ENCODE peak calls at places on chromosomes 1 and 21, in six cellular contexts. Q, I, X, D, A and L are unnamed samples.

GRCh38 chr1:44332505-44332904 is 22.6 kb downstream of the ERI3 start:
- DNase-seq in Q (no peak), I (no peak), X (no peak), D (no peak), A (no peak), L (no peak)

GRCh38 chr1:206907304-206907991 is 10.2 kb downstream of the IL24 start:
- DNase-seq in Q (peak; percentile 77), I (peak; percentile 91), X (no peak), D (no peak), A (no peak), L (no peak)

GRCh38 chr1:207647966-207648906 is 3.3 kb downstream of the CR1L start:
- DNase-seq in Q (no peak), I (no peak), X (no peak), D (no peak), A (no peak), L (no peak)

GRCh38 chr21:42220138-42220701 is 1.3 kb downstream of the ABCG1 start:
- DNase-seq in Q (peak; percentile 92), I (peak; percentile 69), X (peak; percentile 82), D (no peak), A (peak; percentile 76), L (peak; percentile 86)

GRCh38 chr1:85581138-85581801 is 709 bp downstream of the CCN1 start:
- DNase-seq in Q (peak; percentile 85), I (peak; percentile 59), X (peak; percentile 69), D (no peak), A (peak; percentile 80), L (peak; percentile 90)

GRCh38 chr1:119040906-119041305 is 52.8 kb upstream of the TBX15 start:
- DNase-seq in Q (no peak), I (no peak), X (peak; percentile 68), D (no peak), A (peak; percentile 10), L (peak; percentile 71)

GRCh38 chr1:86018311-86018923 is 138.2 kb downstream of the COL24A1 start:
- DNase-seq in Q (no peak), I (no peak), X (peak; percentile 23), D (no peak), A (no peak), L (peak; percentile 51)

GRCh38 chr1:71565267-71565666 is 484.4 kb upstream of the ZRANB2 start:
- DNase-seq in Q (no peak), I (no peak), X (peak; percentile 83), D (no peak), A (no peak), L (no peak)

GRCh38 chr1:39816431-39817090 is 27.9 kb upstream of the BMP8B start:
- DNase-seq in Q (peak; percentile 86), I (peak; percentile 81), X (peak; percentile 91), D (peak; percentile 44), A (peak; percentile 77), L (peak; percentile 72)

GRCh38 chr1:166811691-166812090 is 27.6 kb upstream of the POGK start:
- DNase-seq in Q (no peak), I (no peak), X (peak; percentile 34), D (no peak), A (no peak), L (peak; percentile 10)

GRCh38 chr1:76868916-76869315 is 1.6 kb downstream of the ST6GALNAC5 start:
- DNase-seq in Q (no peak), I (no peak), X (no peak), D (no peak), A (no peak), L (no peak)

GRCh38 chr21:32457360-32457840 is 44.9 kb downstream of the EVA1C start:
- DNase-seq in Q (peak; percentile 67), I (no peak), X (peak; percentile 16), D (no peak), A (peak; percentile 82), L (peak; percentile 26)

GRCh38 chr1:181911715-181912114 is 149.8 kb downstream of the ZNF648 start:
- DNase-seq in Q (no peak), I (no peak), X (no peak), D (no peak), A (no peak), L (no peak)

GRCh38 chr1:232833966-232834535 is 28.8 kb downstream of the MAP10 start:
- DNase-seq in Q (no peak), I (no peak), X (no peak), D (no peak), A (no peak), L (no peak)

GRCh38 chr1:232837085-232837484 is 31.9 kb downstream of the MAP10 start:
- DNase-seq in Q (no peak), I (no peak), X (peak; percentile 22), D (no peak), A (no peak), L (peak; percentile 34)

GRCh38 chr1:232830661-232831060 is 25.4 kb downstream of the MAP10 start:
- DNase-seq in Q (no peak), I (no peak), X (no peak), D (no peak), A (no peak), L (no peak)

GRCh38 chr1:232826318-232826717 is 21.1 kb downstream of the MAP10 start:
- DNase-seq in Q (no peak), I (no peak), X (no peak), D (no peak), A (no peak), L (no peak)

GRCh38 chr1:232831895-232832294 is 26.7 kb downstream of the MAP10 start:
- DNase-seq in Q (no peak), I (no peak), X (no peak), D (no peak), A (no peak), L (no peak)
- TF ChIP-seq CTCF in Q (no peak), I (no peak), X (no peak), D (no peak), A (no peak), L (no peak)

GRCh38 chr1:51616490-51616889 is 402 bp upstream of the OSBPL9 start:
- DNase-seq in Q (no peak), I (no peak), X (no peak), D (no peak), A (no peak), L (no peak)
- H3K4me3 ChIP-seq in Q (peak overlapping the region; percentile 70), I (peak overlapping the region; percentile 42), X (peak overlapping the region; percentile 98), D (peak overlapping the region; percentile 14), A (no peak overlapping the region), L (peak overlapping the region; percentile 94)

GRCh38 chr1:152487871-152488270 is 22.7 kb upstream of the LCE5A start:
- DNase-seq in Q (no peak), I (no peak), X (no peak), D (no peak), A (no peak), L (peak; percentile 1)

GRCh38 chr1:152481869-152482664 is 28.5 kb upstream of the LCE5A start:
- DNase-seq in Q (no peak), I (no peak), X (no peak), D (no peak), A (peak; percentile 18), L (no peak)

DNA sequence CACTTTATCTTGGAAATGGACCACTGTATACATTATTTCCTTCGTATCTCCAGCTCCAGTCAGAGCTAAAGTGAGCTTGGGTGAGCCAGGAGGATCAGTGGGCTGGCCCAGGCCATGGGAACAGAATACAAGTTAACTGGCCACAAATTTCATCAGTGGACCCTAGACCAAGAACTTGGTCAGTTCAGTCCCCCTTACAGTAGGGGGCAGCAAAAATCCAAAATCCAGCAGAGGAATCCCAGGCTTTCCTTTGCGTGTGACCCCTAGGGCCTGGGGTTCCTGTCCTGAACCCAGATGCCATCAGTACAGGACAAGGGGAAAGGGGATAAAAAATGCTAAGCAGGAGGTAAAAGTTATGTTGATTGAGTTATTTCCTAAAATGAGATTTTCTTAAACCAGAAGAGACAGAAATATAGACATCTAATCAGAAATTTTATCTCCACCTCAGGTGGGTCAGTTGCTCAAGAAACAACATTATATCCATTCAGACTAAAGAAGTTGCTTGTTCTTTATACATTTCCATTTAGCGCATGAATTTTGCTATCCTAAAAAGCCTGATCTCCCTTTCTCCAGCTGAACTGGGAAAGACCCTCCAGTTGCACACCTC is 24.1 kb upstream of the LCE5A start:
- DNase-seq in Q (no peak), I (no peak), X (no peak), D (no peak), A (no peak), L (no peak)
- TF ChIP-seq CTCF in Q (no peak), I (peak; percentile 77), X (peak; percentile 20), D (peak; percentile 27), A (peak; percentile 32), L (peak; percentile 36)

GRCh38 chr1:173017792-173018191 is 32.9 kb downstream of the TNFSF18 start:
- DNase-seq in Q (no peak), I (no peak), X (no peak), D (no peak), A (no peak), L (no peak)
- H3K4me3 ChIP-seq in Q (no peak overlapping the region), I (no peak overlapping the region), X (no peak overlapping the region), D (no peak overlapping the region), A (no peak overlapping the region), L (no peak overlapping the region)

DNA sequence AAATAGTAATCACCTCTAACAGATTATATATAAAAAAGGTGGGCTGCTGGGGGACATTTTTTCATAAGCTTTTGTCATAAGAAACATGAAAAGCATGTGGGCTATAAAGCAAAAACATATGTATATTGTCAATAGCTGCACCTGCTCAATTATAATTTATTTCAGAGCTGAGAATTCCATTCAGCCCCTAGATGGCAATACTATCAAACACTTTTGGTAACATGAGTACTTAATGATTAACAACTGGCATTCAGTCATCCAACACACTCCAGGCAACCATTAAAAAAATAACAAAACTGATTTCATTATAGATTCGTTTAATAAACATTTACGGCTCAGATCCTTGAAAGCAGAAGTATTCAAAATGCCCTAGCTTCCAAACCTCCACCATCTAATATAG is 115.1 kb downstream of the KCTD3 start:
- DNase-seq in Q (no peak), I (no peak), X (peak; percentile 33), D (no peak), A (no peak), L (peak; percentile 9)
- TF ChIP-seq CTCF in Q (no peak), I (no peak), X (peak; percentile 45), D (no peak), A (no peak), L (no peak)

GRCh38 chr1:9824702-9825089 is 931 bp upstream of the CLSTN1 start:
- DNase-seq in Q (no peak), I (no peak), X (no peak), D (no peak), A (no peak), L (no peak)
- H3K4me3 ChIP-seq in Q (peak overlapping the region; percentile 89), I (peak overlapping the region; percentile 20), X (no peak overlapping the region), D (peak overlapping the region; percentile 55), A (no peak overlapping the region), L (peak overlapping the region; percentile 84)

DNA sequence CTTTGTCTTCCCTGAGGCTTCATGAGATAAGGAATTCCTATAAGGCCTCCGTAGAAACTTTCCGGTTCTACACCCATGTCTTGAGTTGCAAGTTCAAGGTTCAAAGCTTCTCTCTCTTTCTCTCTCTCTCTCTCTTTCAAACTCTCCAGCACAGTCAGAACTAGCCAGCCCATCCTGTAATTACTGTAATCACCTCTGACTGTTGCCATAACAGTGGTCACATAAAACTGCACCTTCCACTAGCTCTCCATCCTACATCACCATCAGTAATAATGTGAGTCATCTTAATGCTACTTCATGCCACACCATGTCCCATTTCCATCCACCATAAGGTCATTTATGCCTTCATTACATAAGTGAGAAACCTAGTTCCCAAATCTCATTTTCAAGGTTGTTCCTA is 90.0 kb upstream of the NFASC start:
- DNase-seq in Q (no peak), I (no peak), X (no peak), D (no peak), A (no peak), L (no peak)
- TF ChIP-seq CTCF in Q (no peak), I (no peak), X (no peak), D (no peak), A (no peak), L (no peak)

GRCh38 chr1:2330511-2331199 is 60.7 kb downstream of the MORN1 start:
- DNase-seq in Q (no peak), I (no peak), X (peak; percentile 80), D (peak; percentile 56), A (peak; percentile 33), L (peak; percentile 89)
- H3K4me3 ChIP-seq in Q (no peak overlapping the region), I (no peak overlapping the region), X (no peak overlapping the region), D (no peak overlapping the region), A (no peak overlapping the region), L (no peak overlapping the region)